ENCODE peak calls at places on chromosomes 6 and 20, in nine cellular contexts. A, R, V, N, P, T, M, D and Q are unnamed samples.
A peak's percentile ranks its signal among the peaks of the same experiment; 100 is the strongest.

GRCh38 chr6:56168601-56169000 is 78.8 kb downstream of the COL21A1 start:
- DNase-seq in A (no peak), R (no peak), V (no peak), N (no peak), P (no peak), T (no peak), M (no peak), D (no peak), Q (no peak)

GRCh38 chr6:70474751-70475150 is 61.4 kb downstream of the FAM135A start:
- DNase-seq in A (no peak), R (no peak), V (no peak), N (no peak), P (no peak), T (no peak), M (no peak), D (no peak), Q (no peak)

GRCh38 chr20:25408890-25409289 is 1.4 kb downstream of the GINS1 start:
- DNase-seq in A (no peak), R (no peak), V (no peak), N (no peak), P (no peak), T (no peak), M (no peak), D (no peak), Q (no peak)

GRCh38 chr20:33009214-33010132 is 2.0 kb downstream of the BPIFB2 start:
- DNase-seq in A (no peak), R (no peak), V (no peak), N (no peak), P (peak; percentile 67), T (no peak), M (no peak), D (no peak), Q (no peak)

GRCh38 chr6:344816-345340 is 46.7 kb upstream of the IRF4 start:
- DNase-seq in A (no peak), R (no peak), V (no peak), N (no peak), P (peak; percentile 69), T (no peak), M (no peak), D (no peak), Q (peak; percentile 41)

GRCh38 chr6:9205645-9206044 is 770.3 kb upstream of the SLC35B3 start:
- DNase-seq in A (no peak), R (no peak), V (no peak), N (no peak), P (no peak), T (no peak), M (no peak), D (no peak), Q (no peak)

GRCh38 chr6:137798261-137798660 is 68.8 kb upstream of the TNFAIP3 start:
- DNase-seq in A (no peak), R (no peak), V (no peak), N (no peak), P (no peak), T (no peak), M (no peak), D (no peak), Q (no peak)

GRCh38 chr6:26273673-26274595 is 91.1 kb upstream of the BTN3A2 start:
- DNase-seq in A (peak; percentile 47), R (peak; percentile 20), V (no peak), N (no peak), P (no peak), T (peak; percentile 80), M (no peak), D (peak; percentile 79), Q (no peak)

GRCh38 chr6:158233214-158233795 is 65.2 kb downstream of the GTF2H5 start:
- DNase-seq in A (no peak), R (no peak), V (no peak), N (no peak), P (no peak), T (no peak), M (no peak), D (peak; percentile 18), Q (no peak)

GRCh38 chr20:51815383-51816076 is 13.2 kb upstream of the SALL4 start:
- DNase-seq in A (no peak), R (no peak), V (no peak), N (no peak), P (no peak), T (no peak), M (no peak), D (no peak), Q (no peak)

GRCh38 chr20:33653900-33654596 is 8.1 kb upstream of the C20orf144 start:
- DNase-seq in A (no peak), R (no peak), V (peak; percentile 13), N (peak; percentile 24), P (peak; percentile 31), T (no peak), M (no peak), D (no peak), Q (peak; percentile 80)

GRCh38 chr6:22970004-22970403 is 400.6 kb downstream of the HDGFL1 start:
- DNase-seq in A (no peak), R (no peak), V (no peak), N (no peak), P (no peak), T (no peak), M (no peak), D (no peak), Q (no peak)

GRCh38 chr6:22964334-22964733 is 395.0 kb downstream of the HDGFL1 start:
- DNase-seq in A (no peak), R (no peak), V (no peak), N (no peak), P (no peak), T (no peak), M (no peak), D (no peak), Q (no peak)

GRCh38 chr6:22966711-22967110 is 397.3 kb downstream of the HDGFL1 start:
- DNase-seq in A (no peak), R (no peak), V (no peak), N (no peak), P (no peak), T (no peak), M (no peak), D (no peak), Q (no peak)
- H3K9me3 ChIP-seq in A (no peaks in the 10 kb centered on the region), R (no peaks in the 10 kb centered on the region), V (no peaks in the 10 kb centered on the region), N (no peaks in the 10 kb centered on the region), P (no peaks in the 10 kb centered on the region), T (no peaks in the 10 kb centered on the region), M (no peaks in the 10 kb centered on the region), D (no peaks in the 10 kb centered on the region), Q (no peaks in the 10 kb centered on the region)

GRCh38 chr6:120304223-120304622 is 954.7 kb upstream of the MAN1A1 start:
- DNase-seq in A (no peak), R (no peak), V (no peak), N (no peak), P (no peak), T (no peak), M (no peak), D (no peak), Q (no peak)

GRCh38 chr6:120303527-120303926 is 954.0 kb upstream of the MAN1A1 start:
- DNase-seq in A (no peak), R (no peak), V (no peak), N (no peak), P (no peak), T (no peak), M (no peak), D (no peak), Q (no peak)

GRCh38 chr6:120302041-120302440 is 952.5 kb upstream of the MAN1A1 start:
- DNase-seq in A (no peak), R (no peak), V (no peak), N (no peak), P (no peak), T (no peak), M (no peak), D (no peak), Q (no peak)
- H3K4me3 ChIP-seq in A (no peak overlapping the region), R (no peak overlapping the region), V (no peak overlapping the region), N (no peak overlapping the region), P (no peak overlapping the region), T (no peak overlapping the region), M (no peak overlapping the region), D (no peak overlapping the region), Q (no peak overlapping the region)

DNA sequence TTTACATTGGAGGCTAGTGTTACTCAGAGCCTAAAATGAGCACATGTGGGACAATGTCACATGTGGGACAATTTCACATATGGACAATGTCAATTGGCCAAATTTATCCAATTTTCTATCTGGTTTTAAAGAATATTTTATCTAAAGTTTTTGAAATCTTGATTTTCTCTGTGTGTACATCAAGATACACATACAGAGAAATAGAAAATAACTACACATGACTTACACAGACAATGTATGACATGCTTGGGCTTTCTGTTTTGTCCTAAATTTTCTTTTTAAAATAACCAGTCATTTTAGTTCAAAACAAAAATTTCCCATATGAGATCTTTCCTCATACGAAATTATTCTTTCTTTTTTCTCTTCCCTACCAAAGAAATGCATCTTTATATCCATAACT is 24.6 kb downstream of the GGTLC1 start:
- DNase-seq in A (no peak), R (no peak), V (no peak), N (no peak), P (no peak), T (no peak), M (no peak), D (no peak), Q (no peak)
- H3K9me3 ChIP-seq in A (no peaks in the 10 kb centered on the region), R (no peaks in the 10 kb centered on the region), V (peaks cover 9% of the 10 kb centered on the region), N (no peaks in the 10 kb centered on the region), P (no peaks in the 10 kb centered on the region), T (no peaks in the 10 kb centered on the region), M (no peaks in the 10 kb centered on the region), D (no peaks in the 10 kb centered on the region), Q (no peaks in the 10 kb centered on the region)

DNA sequence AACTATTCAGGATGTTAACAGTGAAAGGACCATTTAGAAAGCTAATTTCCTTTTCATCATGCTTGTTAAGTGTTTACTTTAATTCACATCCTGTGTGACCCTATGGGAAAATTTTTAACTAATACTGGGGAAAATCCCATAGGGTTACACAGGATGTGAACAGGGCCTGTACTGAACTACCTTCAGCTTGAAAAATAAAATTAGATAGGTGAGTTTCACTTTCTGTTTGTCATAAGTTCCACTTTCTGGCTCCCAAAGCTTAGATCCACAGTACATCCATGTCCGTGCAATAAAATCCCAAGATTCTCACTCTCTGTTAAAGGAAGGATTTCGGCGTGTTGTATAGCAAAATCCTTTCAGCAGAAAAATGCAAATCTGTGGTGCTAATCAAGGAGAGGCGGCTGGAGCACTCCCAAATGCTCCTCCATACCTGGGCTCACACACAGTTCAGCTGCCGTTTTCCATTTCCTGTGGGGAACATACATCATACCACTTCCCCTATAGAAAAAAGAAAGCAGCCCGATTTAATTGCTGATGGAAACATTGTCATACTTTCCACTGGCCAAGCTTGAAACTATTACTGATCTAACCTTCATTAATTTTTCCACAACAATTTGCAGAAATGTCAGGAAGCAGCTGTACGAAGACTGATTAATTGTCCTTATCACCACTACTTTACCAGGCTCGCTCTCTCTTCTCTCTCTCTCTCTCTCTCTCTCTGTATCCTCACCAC is 125.2 kb downstream of the HIVEP2 start:
- DNase-seq in A (peak; percentile 44), R (peak; percentile 66), V (no peak), N (no peak), P (no peak), T (peak; percentile 80), M (no peak), D (peak; percentile 41), Q (no peak)
- H3K4me3 ChIP-seq in A (no peak overlapping the region), R (peak overlapping the region; percentile 34), V (peak overlapping the region; percentile 59), N (peak overlapping the region; percentile 33), P (peak overlapping the region; percentile 40), T (peak overlapping the region; percentile 66), M (peak overlapping the region; percentile 37), D (peak overlapping the region; percentile 57), Q (peak overlapping the region; percentile 52)

GRCh38 chr6:39882567-39882953 is 51.7 kb downstream of the MOCS1 start:
- DNase-seq in A (peak; percentile 99), R (no peak), V (peak; percentile 51), N (no peak), P (no peak), T (no peak), M (peak; percentile 68), D (no peak), Q (no peak)
- H3K9me3 ChIP-seq in A (no peaks in the 10 kb centered on the region), R (no peaks in the 10 kb centered on the region), V (no peaks in the 10 kb centered on the region), N (no peaks in the 10 kb centered on the region), P (no peaks in the 10 kb centered on the region), T (no peaks in the 10 kb centered on the region), M (no peaks in the 10 kb centered on the region), D (no peaks in the 10 kb centered on the region), Q (no peaks in the 10 kb centered on the region)

GRCh38 chr20:64077541-64077875 is 1.8 kb downstream of the RGS19 start:
- DNase-seq in A (no peak), R (no peak), V (no peak), N (no peak), P (no peak), T (no peak), M (no peak), D (no peak), Q (no peak)
- H3K4me3 ChIP-seq in A (no peak overlapping the region), R (peak overlapping the region; percentile 38), V (peak overlapping the region; percentile 90), N (no peak overlapping the region), P (peak overlapping the region; percentile 80), T (peak overlapping the region; percentile 89), M (peak overlapping the region; percentile 16), D (peak overlapping the region; percentile 81), Q (peak overlapping the region; percentile 82)